ENCODE peak calls at places on chromosomes 11 and 22, in five cellular contexts. One of them, this sample, is unnamed.

GRCh38 chr11:132895340-132895739 is 637.0 kb downstream of the OPCML start:
- DNase-seq in heart right ventricle: no peak
- DNase-seq in SJSA1: no peak
- DNase-seq in tibial artery: no peak
- DNase-seq in tibial nerve: no peak
- DNase-seq in this sample: no peak

GRCh38 chr11:109734602-109735001 is 312.6 kb downstream of the C11orf87 start:
- DNase-seq in heart right ventricle: no peak
- DNase-seq in SJSA1: no peak
- DNase-seq in tibial artery: no peak
- DNase-seq in tibial nerve: no peak
- DNase-seq in this sample: no peak

GRCh38 chr11:95152878-95153856 is 63.5 kb downstream of the ENDOD1 start:
- DNase-seq in heart right ventricle: no peak
- DNase-seq in SJSA1: no peak
- DNase-seq in tibial artery: no peak
- DNase-seq in tibial nerve: no peak
- DNase-seq in this sample: no peak

GRCh38 chr22:24813861-24814770 is 8.1 kb downstream of the SGSM1 start:
- DNase-seq in heart right ventricle: no peak
- DNase-seq in SJSA1: no peak
- DNase-seq in tibial artery: no peak
- DNase-seq in tibial nerve: no peak
- DNase-seq in this sample: no peak

GRCh38 chr11:83159901-83160865 is 3.3 kb downstream of the PCF11 start:
- DNase-seq in heart right ventricle: no peak
- DNase-seq in SJSA1: no peak
- DNase-seq in tibial artery: no peak
- DNase-seq in tibial nerve: no peak
- DNase-seq in this sample: no peak

GRCh38 chr11:65522640-65523322 is 2.1 kb upstream of the SCYL1 start:
- DNase-seq in heart right ventricle: no peak
- DNase-seq in SJSA1: no peak
- DNase-seq in tibial artery: no peak
- DNase-seq in tibial nerve: no peak
- DNase-seq in this sample: no peak

GRCh38 chr11:64643927-64644326 is 52.9 kb downstream of the SLC22A12 start:
- DNase-seq in heart right ventricle: no peak
- DNase-seq in SJSA1: no peak
- DNase-seq in tibial artery: no peak
- DNase-seq in tibial nerve: no peak
- DNase-seq in this sample: no peak

GRCh38 chr22:35305525-35306070 is 5.9 kb downstream of the TOM1 start:
- DNase-seq in heart right ventricle: no peak
- DNase-seq in SJSA1: no peak
- DNase-seq in tibial artery: no peak
- DNase-seq in tibial nerve: no peak
- DNase-seq in this sample: no peak

GRCh38 chr11:7353100-7353499 is 101.4 kb downstream of the SYT9 start:
- DNase-seq in heart right ventricle: peak; percentile 7
- DNase-seq in SJSA1: peak; percentile 7
- DNase-seq in tibial artery: no peak
- DNase-seq in tibial nerve: no peak
- DNase-seq in this sample: peak; percentile 8

GRCh38 chr22:49101873-49102272 is 725.8 kb downstream of the BRD1 start:
- DNase-seq in heart right ventricle: no peak
- DNase-seq in SJSA1: no peak
- DNase-seq in tibial artery: no peak
- DNase-seq in tibial nerve: no peak
- DNase-seq in this sample: no peak

GRCh38 chr11:63608353-63609345 is 5.6 kb downstream of the PLAAT3 start:
- DNase-seq in heart right ventricle: no peak
- DNase-seq in SJSA1: peak; percentile 97
- DNase-seq in tibial artery: no peak
- DNase-seq in tibial nerve: no peak
- DNase-seq in this sample: no peak

DNA sequence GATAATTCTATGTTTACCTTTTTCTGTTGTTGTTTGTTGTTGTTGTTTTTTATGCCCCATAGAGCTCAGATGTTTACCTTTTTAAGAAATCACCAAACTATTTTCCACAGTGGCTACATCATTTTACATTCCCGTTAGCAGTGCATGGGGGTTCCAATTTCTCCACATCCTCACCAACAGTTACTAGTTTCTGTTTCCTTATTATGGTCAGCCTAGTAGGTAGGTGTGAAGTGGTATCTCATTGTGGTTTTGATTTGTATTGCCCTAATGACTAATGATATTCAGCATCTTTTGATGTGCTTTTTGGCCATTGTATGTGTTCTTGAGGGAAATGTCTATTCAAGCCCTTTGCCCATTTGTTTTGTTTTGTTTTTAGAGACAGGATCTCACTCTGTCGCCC is 27.6 kb downstream of the CHEK2 start:
- DNase-seq in heart right ventricle: no peak
- DNase-seq in SJSA1: no peak
- DNase-seq in tibial artery: no peak
- DNase-seq in tibial nerve: no peak
- DNase-seq in this sample: no peak
- H3K36me3 ChIP-seq in heart right ventricle: no peaks in the 10 kb centered on the region
- H3K36me3 ChIP-seq in SJSA1: peaks cover 6% of the 10 kb centered on the region
- H3K36me3 ChIP-seq in tibial artery: no peaks in the 10 kb centered on the region
- H3K36me3 ChIP-seq in tibial nerve: no peaks in the 10 kb centered on the region
- H3K36me3 ChIP-seq in this sample: peaks cover 30% of the 10 kb centered on the region

GRCh38 chr22:47605441-47605840 is 843.0 kb downstream of the TBC1D22A start:
- DNase-seq in heart right ventricle: no peak
- DNase-seq in SJSA1: no peak
- DNase-seq in tibial artery: peak; percentile 6
- DNase-seq in tibial nerve: no peak
- DNase-seq in this sample: no peak

GRCh38 chr22:47607486-47607885 is 845.0 kb downstream of the TBC1D22A start:
- DNase-seq in heart right ventricle: no peak
- DNase-seq in SJSA1: no peak
- DNase-seq in tibial artery: no peak
- DNase-seq in tibial nerve: no peak
- DNase-seq in this sample: no peak

GRCh38 chr22:47604563-47604962 is 842.1 kb downstream of the TBC1D22A start:
- DNase-seq in heart right ventricle: no peak
- DNase-seq in SJSA1: no peak
- DNase-seq in tibial artery: peak; percentile 10
- DNase-seq in tibial nerve: no peak
- DNase-seq in this sample: no peak

GRCh38 chr22:47606426-47606825 is 844.0 kb downstream of the TBC1D22A start:
- DNase-seq in heart right ventricle: no peak
- DNase-seq in SJSA1: no peak
- DNase-seq in tibial artery: peak; percentile 2
- DNase-seq in tibial nerve: no peak
- DNase-seq in this sample: peak; percentile 1

DNA sequence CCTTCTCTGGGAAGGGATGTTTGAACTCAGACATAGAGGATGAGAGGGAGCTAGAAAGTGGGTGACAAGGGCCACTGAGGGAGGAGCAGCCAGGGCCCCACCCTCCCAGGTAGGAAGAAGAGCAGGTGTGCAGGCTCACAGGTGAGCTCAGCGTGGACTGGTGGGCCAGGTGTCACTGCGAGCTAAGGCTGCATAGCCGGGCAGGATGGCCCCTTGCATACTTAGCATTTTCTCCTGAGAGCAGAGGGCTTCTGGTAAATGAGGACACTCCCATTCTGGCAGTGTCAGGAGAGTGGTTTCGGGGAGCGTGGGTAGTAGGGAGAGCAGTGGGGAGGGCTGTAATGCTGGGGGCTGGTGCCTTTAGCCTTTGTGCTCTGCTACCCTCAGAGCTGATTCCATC is 843.4 kb downstream of the TBC1D22A start:
- DNase-seq in heart right ventricle: no peak
- DNase-seq in SJSA1: no peak
- DNase-seq in tibial artery: peak; percentile 0
- DNase-seq in tibial nerve: no peak
- DNase-seq in this sample: peak; percentile 1
- H3K9me3 ChIP-seq in heart right ventricle: no peaks in the 10 kb centered on the region
- H3K9me3 ChIP-seq in SJSA1: no peaks in the 10 kb centered on the region
- H3K9me3 ChIP-seq in tibial artery: no peaks in the 10 kb centered on the region
- H3K9me3 ChIP-seq in tibial nerve: no peaks in the 10 kb centered on the region
- H3K9me3 ChIP-seq in this sample: no peaks in the 10 kb centered on the region

GRCh38 chr11:11620966-11621880 is 582 bp downstream of the GALNT18 start:
- DNase-seq in heart right ventricle: peak; percentile 33
- DNase-seq in SJSA1: peak; percentile 20
- DNase-seq in tibial artery: peak; percentile 45
- DNase-seq in tibial nerve: no peak
- DNase-seq in this sample: peak; percentile 20

GRCh38 chr11:11621881-11622706 is at the start of gene GALNT18:
- DNase-seq in heart right ventricle: peak; percentile 94
- DNase-seq in SJSA1: peak; percentile 96
- DNase-seq in tibial artery: peak; percentile 87
- DNase-seq in tibial nerve: peak; percentile 74
- DNase-seq in this sample: peak; percentile 91

GRCh38 chr11:11624926-11625325 is 3.1 kb upstream of the GALNT18 start:
- DNase-seq in heart right ventricle: no peak
- DNase-seq in SJSA1: no peak
- DNase-seq in tibial artery: no peak
- DNase-seq in tibial nerve: no peak
- DNase-seq in this sample: no peak

GRCh38 chr11:11624206-11624605 is 2.4 kb upstream of the GALNT18 start:
- DNase-seq in heart right ventricle: no peak
- DNase-seq in SJSA1: no peak
- DNase-seq in tibial artery: no peak
- DNase-seq in tibial nerve: no peak
- DNase-seq in this sample: no peak

DNA sequence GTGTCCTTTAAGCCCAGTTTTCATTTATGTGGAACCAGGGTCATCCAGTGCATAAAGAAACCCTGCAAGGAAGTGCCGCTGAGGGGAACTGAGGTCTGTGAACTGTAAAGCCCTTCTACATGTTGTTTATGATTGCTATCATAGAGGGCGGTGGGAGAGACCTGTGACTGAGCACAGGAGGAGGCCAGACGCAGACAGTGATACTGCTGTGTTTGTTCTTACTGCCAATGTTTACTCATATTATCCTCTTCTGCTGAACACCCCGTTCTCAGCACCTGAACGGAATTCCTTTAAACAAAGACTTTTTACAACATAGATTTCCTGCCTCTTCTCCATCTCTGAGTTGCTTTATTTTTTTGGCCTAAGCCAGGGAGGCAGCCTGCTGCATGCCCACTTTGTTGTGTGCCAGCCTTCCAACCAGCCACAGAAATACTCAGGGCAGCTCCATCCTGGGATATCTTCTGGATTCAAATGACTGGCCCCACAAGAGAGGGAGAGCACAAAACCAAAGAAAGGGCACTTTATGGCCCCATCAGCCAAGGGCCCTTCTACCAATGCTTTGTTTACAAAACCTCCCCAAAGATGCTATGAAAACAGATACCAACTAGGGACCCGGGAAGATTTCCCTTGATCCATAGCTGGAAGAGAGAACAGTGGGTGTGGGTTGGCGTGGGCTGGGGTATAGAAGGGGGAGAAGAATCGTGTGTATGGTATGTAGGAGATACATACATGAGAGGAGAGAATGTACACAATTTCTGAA is 1.1 kb upstream of the GALNT18 start:
- DNase-seq in heart right ventricle: no peak
- DNase-seq in SJSA1: no peak
- DNase-seq in tibial artery: no peak
- DNase-seq in tibial nerve: no peak
- DNase-seq in this sample: no peak
- H3K27me3 ChIP-seq in heart right ventricle: no peaks in the 10 kb centered on the region
- H3K27me3 ChIP-seq in SJSA1: peaks cover 22% of the 10 kb centered on the region
- H3K27me3 ChIP-seq in tibial artery: no peaks in the 10 kb centered on the region
- H3K27me3 ChIP-seq in tibial nerve: no peaks in the 10 kb centered on the region
- H3K27me3 ChIP-seq in this sample: peaks cover 22% of the 10 kb centered on the region

DNA sequence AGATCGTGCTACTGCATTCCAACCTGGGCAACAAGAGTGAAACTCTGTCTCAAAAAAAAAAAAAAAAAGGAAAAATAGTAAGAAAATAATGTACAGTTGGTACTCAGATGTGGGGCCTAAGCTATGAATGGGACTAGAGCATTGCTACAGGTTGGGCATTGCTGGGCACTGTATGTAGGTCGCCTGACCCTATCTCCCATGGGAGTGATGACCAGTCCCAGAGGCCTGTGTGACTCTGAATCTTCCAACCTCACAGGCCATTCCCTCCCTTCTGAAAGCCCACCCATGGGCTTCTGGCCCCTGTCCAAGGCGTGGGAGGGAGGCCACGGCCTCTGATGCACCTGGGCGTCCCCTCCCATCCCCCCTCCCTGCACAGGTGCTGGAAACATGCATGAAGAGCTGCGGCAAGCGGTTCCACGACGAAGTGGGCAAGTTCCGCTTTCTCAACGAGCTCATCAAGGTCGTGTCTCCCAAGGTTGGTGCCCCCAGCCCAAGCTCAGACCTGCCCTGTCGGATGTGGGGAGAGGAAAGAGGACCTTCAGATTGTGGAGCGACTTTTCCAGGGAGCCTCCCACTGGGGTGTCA is 9.5 kb downstream of the GGA1 start:
- DNase-seq in heart right ventricle: no peak
- DNase-seq in SJSA1: no peak
- DNase-seq in tibial artery: no peak
- DNase-seq in tibial nerve: no peak
- DNase-seq in this sample: no peak
- H3K36me3 ChIP-seq in heart right ventricle: peaks cover 82% of the 10 kb centered on the region
- H3K36me3 ChIP-seq in SJSA1: peaks cover 37% of the 10 kb centered on the region
- H3K36me3 ChIP-seq in tibial artery: peaks cover 25% of the 10 kb centered on the region
- H3K36me3 ChIP-seq in tibial nerve: peaks cover 5% of the 10 kb centered on the region
- H3K36me3 ChIP-seq in this sample: peaks cover 41% of the 10 kb centered on the region

GRCh38 chr22:37043828-37044538 is 7.6 kb upstream of the KCTD17 start:
- DNase-seq in heart right ventricle: peak; percentile 50
- DNase-seq in SJSA1: no peak
- DNase-seq in tibial artery: no peak
- DNase-seq in tibial nerve: no peak
- DNase-seq in this sample: peak; percentile 89
- H3K9me3 ChIP-seq in heart right ventricle: no peaks in the 10 kb centered on the region
- H3K9me3 ChIP-seq in SJSA1: no peaks in the 10 kb centered on the region
- H3K9me3 ChIP-seq in tibial artery: no peaks in the 10 kb centered on the region
- H3K9me3 ChIP-seq in tibial nerve: no peaks in the 10 kb centered on the region
- H3K9me3 ChIP-seq in this sample: no peaks in the 10 kb centered on the region